ENCODE peak calls at places on chromosomes 5 and 9, in five cellular contexts. J is prostate gland, Y is HCT116, Z is endothelial cell of umbilical vein, O is sigmoid colon. D is an unnamed sample. For H3K36me3, the result is how much of the 10 kb centered on the place peaks cover.

GRCh38 chr5:142316051-142316450 is 8.8 kb downstream of the SPRY4 start:
- DNase-seq in J (no peak), Y (no peak), Z (peak), O (no peak), D (no peak)

GRCh38 chr5:81249240-81249639 is 16.1 kb downstream of the CKMT2 start:
- DNase-seq in J (no peak), Y (no peak), Z (no peak), O (no peak), D (peak)

GRCh38 chr5:107403561-107403960 is 267.2 kb downstream of the EFNA5 start:
- DNase-seq in J (no peak), Y (no peak), Z (no peak), O (no peak), D (no peak)

GRCh38 chr5:11903121-11903613 is 1.1 kb downstream of the CTNND2 start:
- DNase-seq in J (no peak), Y (no peak), Z (no peak), O (no peak), D (no peak)

GRCh38 chr5:38532165-38532669 is 24.2 kb downstream of the LIFR start:
- DNase-seq in J (no peak), Y (no peak), Z (no peak), O (no peak), D (no peak)

GRCh38 chr5:153831976-153832375 is 206.7 kb downstream of the FAM114A2 start:
- DNase-seq in J (no peak), Y (peak), Z (peak), O (no peak), D (peak)

GRCh38 chr5:35202319-35203111 is 27.8 kb downstream of the PRLR start:
- DNase-seq in J (no peak), Y (peak), Z (peak), O (no peak), D (no peak)

GRCh38 chr5:114101153-114101552 is 260.7 kb upstream of the KCNN2 start:
- DNase-seq in J (peak), Y (peak), Z (peak), O (no peak), D (no peak)

GRCh38 chr9:126489604-126490593 is 123.8 kb upstream of the LMX1B start:
- DNase-seq in J (no peak), Y (no peak), Z (no peak), O (no peak), D (no peak)

GRCh38 chr9:111599092-111599947 is at the start of gene PTGR1:
- DNase-seq in J (peak), Y (peak), Z (peak), O (peak), D (peak)

GRCh38 chr5:19125956-19126713 is 861.9 kb downstream of the CDH18 start:
- DNase-seq in J (no peak), Y (no peak), Z (no peak), O (no peak), D (no peak)

GRCh38 chr5:125256296-125256695 is 509.9 kb upstream of the ZNF608 start:
- DNase-seq in J (no peak), Y (no peak), Z (no peak), O (no peak), D (no peak)

GRCh38 chr9:6788175-6789016 is 30.6 kb downstream of the KDM4C start:
- DNase-seq in J (no peak), Y (peak), Z (peak), O (peak), D (peak)

GRCh38 chr9:91900057-91900816 is 49.8 kb downstream of the ROR2 start:
- DNase-seq in J (no peak), Y (no peak), Z (no peak), O (peak), D (peak)

GRCh38 chr5:34898258-34898895 is 16.9 kb downstream of the RAD1 start:
- DNase-seq in J (peak), Y (peak), Z (peak), O (peak), D (no peak)

GRCh38 chr5:158740358-158740757 is 359.4 kb downstream of the EBF1 start:
- DNase-seq in J (no peak), Y (no peak), Z (no peak), O (no peak), D (no peak)

GRCh38 chr9:114521846-114522245 is 16.6 kb upstream of the WHRN start:
- DNase-seq in J (no peak), Y (no peak), Z (no peak), O (no peak), D (no peak)

GRCh38 chr5:148687427-148687826 is 33.1 kb upstream of the HTR4 start:
- DNase-seq in J (no peak), Y (peak), Z (peak), O (no peak), D (no peak)

GRCh38 chr5:109455598-109456096 is 45.9 kb upstream of the PJA2 start:
- DNase-seq in J (peak), Y (peak), Z (peak), O (no peak), D (no peak)

GRCh38 chr9:114656301-114656700 is 1.3 kb downstream of the TEX53 start:
- DNase-seq in J (no peak), Y (no peak), Z (no peak), O (no peak), D (no peak)

GRCh38 chr5:111447099-111447498 is 65.2 kb downstream of the STARD4 start:
- DNase-seq in J (no peak), Y (no peak), Z (no peak), O (no peak), D (no peak)

DNA sequence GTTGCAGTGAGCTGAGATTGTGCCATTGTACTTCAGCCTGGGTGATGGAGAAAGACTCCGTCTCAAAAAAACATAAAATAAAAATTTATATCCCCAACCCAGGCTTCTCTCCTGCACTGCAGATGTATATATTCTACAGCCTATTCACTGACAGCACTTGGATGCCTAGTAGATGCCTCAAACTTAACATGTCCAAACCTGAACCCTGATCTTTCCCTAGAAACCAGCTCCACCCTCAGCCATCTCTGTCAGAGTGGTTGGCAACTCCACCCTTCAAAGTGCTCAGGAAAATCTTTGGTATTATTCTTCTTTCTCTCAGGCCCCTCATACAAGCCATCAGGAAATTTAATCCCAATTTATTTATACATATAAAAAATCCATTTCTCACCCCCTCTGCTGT is 36.9 kb upstream of the TXN start:
- DNase-seq in J (no peak), Y (no peak), Z (no peak), O (no peak), D (no peak)
- H3K36me3 ChIP-seq in J (under half), Y (under half), Z (under half), O (under half), D (under half)

DNA sequence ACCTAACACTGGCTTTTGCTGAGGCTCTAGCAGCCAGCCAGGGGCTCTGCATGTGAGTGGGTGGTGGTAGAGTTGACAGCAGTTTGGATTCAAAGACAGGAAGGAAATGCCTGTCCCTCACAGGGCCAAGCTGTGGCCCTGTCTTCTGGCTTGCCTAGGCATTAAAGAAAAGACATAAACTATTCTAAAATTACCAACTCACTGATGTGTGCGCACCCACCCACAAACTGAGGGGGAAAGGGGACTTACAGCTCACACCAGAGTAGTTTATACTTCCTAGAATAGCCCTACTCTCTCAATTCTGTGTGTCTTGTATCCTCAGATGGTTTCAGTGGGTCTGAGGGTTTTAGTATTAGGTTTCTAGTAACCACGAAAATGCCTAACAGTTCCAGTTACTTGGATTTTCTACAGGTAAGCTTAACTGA is 18.3 kb upstream of the IL13 start:
- DNase-seq in J (no peak), Y (no peak), Z (no peak), O (no peak), D (no peak)
- TF ChIP-seq CTCF in J (no peak), Y (no peak), Z (no peak), O (no peak), D (no peak)

GRCh38 chr5:88888799-88889164 is 5.8 kb upstream of the MEF2C start:
- DNase-seq in J (no peak), Y (no peak), Z (peak), O (no peak), D (no peak)

GRCh38 chr5:88886756-88887741 is 4.1 kb upstream of the MEF2C start:
- DNase-seq in J (no peak), Y (no peak), Z (no peak), O (no peak), D (no peak)

GRCh38 chr5:88888291-88888690 is 5.3 kb upstream of the MEF2C start:
- DNase-seq in J (no peak), Y (no peak), Z (no peak), O (no peak), D (no peak)

GRCh38 chr5:88890070-88890781 is 7.2 kb upstream of the MEF2C start:
- DNase-seq in J (no peak), Y (no peak), Z (no peak), O (no peak), D (no peak)

DNA sequence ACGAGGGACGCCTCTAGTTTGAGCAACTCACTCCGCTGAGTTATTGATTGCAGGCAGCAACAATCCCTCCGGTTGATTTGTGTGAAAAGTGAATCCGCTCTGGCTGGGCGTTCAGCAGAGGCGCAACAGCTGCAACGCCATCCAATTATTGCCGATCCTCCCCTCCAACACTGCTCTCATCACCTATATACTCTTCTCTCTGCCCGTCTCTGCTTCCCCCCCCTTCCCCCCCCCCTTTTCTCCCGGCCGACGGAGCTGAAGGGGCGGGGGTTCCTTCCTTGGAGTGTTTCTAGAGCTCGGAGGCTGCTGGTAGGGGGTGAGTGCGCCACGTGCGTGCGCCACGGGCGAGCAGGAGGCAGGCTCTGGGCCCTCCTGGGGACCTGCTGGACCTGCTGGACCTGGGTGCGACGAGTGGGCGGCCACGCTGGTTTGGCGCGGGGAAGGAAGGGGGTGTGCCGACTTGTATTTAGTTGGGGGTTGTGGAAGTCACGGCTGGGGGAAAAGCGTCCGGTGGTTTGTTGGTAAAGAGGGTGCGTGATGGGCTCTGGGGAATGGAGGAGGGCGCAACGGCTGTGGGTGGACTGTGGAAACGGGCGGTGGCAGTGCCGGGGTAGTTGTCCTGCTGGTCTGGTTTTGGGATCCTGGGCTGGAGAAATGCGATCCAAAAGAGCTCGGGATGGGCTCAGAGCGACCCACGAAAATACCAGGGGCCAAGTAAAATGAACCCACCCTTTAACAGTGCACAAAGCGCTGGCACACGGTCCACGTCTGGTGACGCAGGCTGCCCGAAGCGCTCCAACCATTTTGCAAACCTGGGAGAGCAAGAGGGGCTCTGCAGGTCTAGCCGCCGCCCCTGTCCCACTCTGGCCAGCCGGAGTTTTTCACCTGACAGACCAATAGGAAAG is 6.4 kb upstream of the MEF2C start:
- DNase-seq in J (no peak), Y (no peak), Z (peak), O (peak), D (no peak)
- TF ChIP-seq POLR2AphosphoS5 in J (no peak), Y (no peak), Z (no peak), O (no peak), D (peak)

GRCh38 chr5:14322437-14323187 is 179.5 kb downstream of the TRIO start:
- DNase-seq in J (no peak), Y (no peak), Z (no peak), O (no peak), D (no peak)
- H3K36me3 ChIP-seq in J (under half), Y (under half), Z (under half), O (under half), D (under half)

GRCh38 chr9:18149457-18150011 is 324.4 kb upstream of the ADAMTSL1 start:
- DNase-seq in J (no peak), Y (no peak), Z (peak), O (no peak), D (no peak)
- TF ChIP-seq CTCF in J (no peak), Y (no peak), Z (no peak), O (no peak), D (peak)

DNA sequence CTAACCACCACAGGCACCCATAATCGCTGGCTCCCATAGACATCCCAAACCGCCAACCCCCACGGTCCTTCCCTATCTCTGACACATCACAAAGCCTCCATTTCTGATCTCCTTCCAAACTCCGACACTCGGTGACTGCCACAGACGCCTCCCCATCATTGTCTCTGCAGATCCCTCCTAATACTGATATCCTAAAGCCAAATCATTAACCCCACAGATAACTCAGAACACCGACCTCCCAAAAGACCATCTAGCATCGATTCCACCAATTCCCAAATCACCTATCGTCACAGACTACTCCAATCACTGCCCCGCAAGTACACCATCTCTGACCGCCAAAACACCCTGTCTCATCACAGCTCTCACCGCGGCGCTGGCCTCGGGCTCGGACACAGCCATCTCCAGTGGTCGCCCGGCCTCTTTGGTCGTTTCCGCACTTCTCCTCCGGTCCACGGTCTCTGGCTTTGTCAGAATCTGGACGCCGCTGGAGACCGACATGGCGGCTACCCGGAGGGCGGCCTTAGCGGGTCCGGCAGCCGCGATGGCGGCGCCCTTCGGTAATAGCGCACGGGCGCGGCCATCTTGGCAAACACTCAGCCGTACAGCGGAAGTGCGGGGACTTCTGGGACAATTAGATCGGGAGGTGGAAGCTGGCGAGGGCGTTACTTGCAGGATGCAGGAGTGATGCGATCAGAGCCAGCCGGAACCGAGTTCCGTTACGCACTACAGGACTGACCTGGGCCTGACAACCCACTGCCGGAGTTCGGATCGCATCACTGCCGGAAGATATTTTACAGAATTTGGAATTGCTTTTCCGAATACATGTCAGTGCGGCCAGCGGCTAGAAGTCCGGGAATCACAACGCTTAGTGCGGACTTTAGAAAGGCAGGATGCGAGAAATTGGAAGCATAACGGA is at the start of gene ZFP37:
- DNase-seq in J (peak), Y (peak), Z (peak), O (peak), D (peak)
- TF ChIP-seq POLR2AphosphoS5 in J (peak), Y (peak), Z (peak), O (peak), D (peak)